ENCODE peak calls at places on chromosomes 12 and 14, in ten cellular contexts. P is ovary; Z is stimulated activated CD4-positive, alpha-beta T cell treated with anti-CD3 and anti-CD28 coated beads, Interleukin-1b, Interleukin-23, amount 100 ng/mL, for 1 hour; E is MG63; D is AG09319; W is activated gamma-delta T cell treated with Interleukin-2 at 50 U/mL for 16 hours; M is HFF-Myc; O is fibroblast of the aortic adventitia; V is neural progenitor cell; N is brain microvascular endothelial cell. Y is an unnamed sample.

GRCh38 chr12:92951006-92951405 is 21.9 kb upstream of the EEA1 start:
- DNase-seq in P (no peak), Z (no peak), E (no peak), D (no peak), W (no peak), M (no peak), O (no peak), V (no peak), N (no peak), Y (no peak)

GRCh38 chr14:104547998-104548700 is 31.4 kb upstream of the C14orf180 start:
- DNase-seq in P (no peak), Z (no peak), E (no peak), D (no peak), W (peak), M (no peak), O (no peak), V (no peak), N (no peak), Y (no peak)

GRCh38 chr14:65879218-65880009 is 466.9 kb downstream of the FUT8 start:
- DNase-seq in P (no peak), Z (no peak), E (no peak), D (peak), W (no peak), M (no peak), O (peak), V (no peak), N (peak), Y (no peak)

GRCh38 chr12:67070307-67070600 is 198.9 kb upstream of the CAND1 start:
- DNase-seq in P (no peak), Z (no peak), E (no peak), D (no peak), W (no peak), M (no peak), O (no peak), V (no peak), N (no peak), Y (no peak)

GRCh38 chr14:38616959-38617358 is 361.1 kb upstream of the CLEC14A start:
- DNase-seq in P (no peak), Z (no peak), E (no peak), D (no peak), W (no peak), M (no peak), O (no peak), V (no peak), N (no peak), Y (no peak)

GRCh38 chr12:78617683-78618082 is 246.9 kb upstream of the SYT1 start:
- DNase-seq in P (no peak), Z (no peak), E (no peak), D (no peak), W (no peak), M (no peak), O (no peak), V (no peak), N (no peak), Y (no peak)

GRCh38 chr12:81329088-81329487 is 251.2 kb downstream of the ACSS3 start:
- DNase-seq in P (no peak), Z (no peak), E (peak), D (no peak), W (no peak), M (no peak), O (peak), V (peak), N (no peak), Y (no peak)

GRCh38 chr12:67807808-67808207 is 159.3 kb downstream of the DYRK2 start:
- DNase-seq in P (no peak), Z (no peak), E (no peak), D (no peak), W (no peak), M (no peak), O (peak), V (no peak), N (no peak), Y (no peak)

GRCh38 chr12:93524386-93525133 is 47.9 kb upstream of the SOCS2 start:
- DNase-seq in P (no peak), Z (no peak), E (no peak), D (no peak), W (no peak), M (no peak), O (no peak), V (no peak), N (no peak), Y (no peak)

GRCh38 chr14:66070542-66071319 is 415.4 kb upstream of the CCDC196 start:
- DNase-seq in P (no peak), Z (peak), E (no peak), D (no peak), W (peak), M (no peak), O (peak), V (peak), N (peak), Y (no peak)

GRCh38 chr14:78005325-78005724 is 164.8 kb upstream of the NRXN3 start:
- DNase-seq in P (no peak), Z (no peak), E (peak), D (no peak), W (no peak), M (no peak), O (peak), V (no peak), N (peak), Y (no peak)

GRCh38 chr12:106239951-106240335 is 7.9 kb downstream of the CKAP4 start:
- DNase-seq in P (no peak), Z (no peak), E (no peak), D (no peak), W (no peak), M (no peak), O (no peak), V (no peak), N (no peak), Y (no peak)

GRCh38 chr14:99174920-99175319 is 97.1 kb downstream of the BCL11B start:
- DNase-seq in P (no peak), Z (no peak), E (no peak), D (no peak), W (no peak), M (no peak), O (no peak), V (no peak), N (no peak), Y (no peak)

GRCh38 chr14:104968153-104968527 is 10.0 kb downstream of the AHNAK2 start:
- DNase-seq in P (peak), Z (no peak), E (no peak), D (no peak), W (no peak), M (no peak), O (peak), V (peak), N (no peak), Y (no peak)

GRCh38 chr12:99311373-99311772 is 336.2 kb upstream of the GARIN6 start:
- DNase-seq in P (no peak), Z (no peak), E (no peak), D (no peak), W (no peak), M (no peak), O (no peak), V (no peak), N (no peak), Y (no peak)

GRCh38 chr12:121580959-121581680 is at the start of gene KDM2B:
- DNase-seq in P (no peak), Z (no peak), E (peak), D (no peak), W (peak), M (no peak), O (peak), V (peak), N (peak), Y (no peak)

GRCh38 chr12:68281685-68282084 is 28.3 kb upstream of the IL22 start:
- DNase-seq in P (no peak), Z (no peak), E (no peak), D (no peak), W (no peak), M (no peak), O (no peak), V (no peak), N (no peak), Y (no peak)

GRCh38 chr12:69163681-69164362 is 75.5 kb upstream of the CPSF6 start:
- DNase-seq in P (no peak), Z (no peak), E (no peak), D (no peak), W (no peak), M (no peak), O (no peak), V (no peak), N (no peak), Y (no peak)

GRCh38 chr14:75176142-75176820 is at the start of gene TMED10:
- DNase-seq in P (peak), Z (peak), E (peak), D (peak), W (peak), M (peak), O (peak), V (peak), N (peak), Y (peak)

GRCh38 chr14:74502236-74503019 is 8.9 kb downstream of the ISCA2 start:
- DNase-seq in P (no peak), Z (no peak), E (no peak), D (no peak), W (no peak), M (no peak), O (peak), V (peak), N (no peak), Y (no peak)

GRCh38 chr14:95227279-95227860 is 70.0 kb upstream of the DICER1 start:
- DNase-seq in P (no peak), Z (no peak), E (no peak), D (no peak), W (no peak), M (no peak), O (no peak), V (no peak), N (peak), Y (no peak)

GRCh38 chr12:113302466-113302865 is 32.4 kb downstream of the SLC8B1 start:
- DNase-seq in P (no peak), Z (no peak), E (no peak), D (no peak), W (no peak), M (no peak), O (no peak), V (no peak), N (no peak), Y (no peak)

GRCh38 chr14:92456215-92457017 is 57.2 kb upstream of the RIN3 start:
- DNase-seq in P (peak), Z (no peak), E (peak), D (peak), W (no peak), M (no peak), O (peak), V (peak), N (peak), Y (no peak)

GRCh38 chr12:111288771-111289170 is 80.1 kb downstream of the PHETA1 start:
- DNase-seq in P (no peak), Z (no peak), E (no peak), D (no peak), W (no peak), M (no peak), O (no peak), V (no peak), N (no peak), Y (no peak)

GRCh38 chr12:87812030-87812429 is 217.2 kb downstream of the C12orf50 start:
- DNase-seq in P (no peak), Z (no peak), E (peak), D (no peak), W (no peak), M (no peak), O (peak), V (no peak), N (no peak), Y (no peak)